ENCODE peak calls at places on chromosomes 7 and 10, in four cellular contexts. N, I, R and X are unnamed samples.

GRCh38 chr7:140773104-140773503 is 76.6 kb downstream of the NDUFB2 start:
- DNase-seq in N (no peak), I (no peak), R (no peak), X (no peak)

GRCh38 chr10:104614245-104614831 is 26.8 kb upstream of the SORCS3 start:
- DNase-seq in N (peak), I (peak), R (peak), X (peak)

GRCh38 chr10:30865141-30865926 is 166.3 kb downstream of the ZNF438 start:
- DNase-seq in N (no peak), I (no peak), R (no peak), X (no peak)

GRCh38 chr10:121063744-121064143 is 212.6 kb downstream of the WDR11 start:
- DNase-seq in N (peak), I (no peak), R (no peak), X (no peak)

GRCh38 chr7:80640841-80641240 is 2.4 kb downstream of the CD36 start:
- DNase-seq in N (no peak), I (no peak), R (no peak), X (no peak)

GRCh38 chr10:73828166-73828565 is 16.8 kb upstream of the NDST2 start:
- DNase-seq in N (no peak), I (no peak), R (no peak), X (no peak)

GRCh38 chr7:13908667-13909382 is 80.6 kb downstream of the ETV1 start:
- DNase-seq in N (no peak), I (no peak), R (no peak), X (no peak)

GRCh38 chr10:99531026-99531695 is 1.6 kb upstream of the NKX2-3 start:
- DNase-seq in N (no peak), I (peak), R (no peak), X (no peak)

GRCh38 chr7:155212301-155213015 is 85.2 kb upstream of the INSIG1 start:
- DNase-seq in N (no peak), I (no peak), R (no peak), X (no peak)

GRCh38 chr10:42962120-42962901 is 114.6 kb upstream of the RET start:
- DNase-seq in N (no peak), I (peak), R (no peak), X (no peak)

GRCh38 chr7:37832194-37832593 is 16.2 kb upstream of the NME8 start:
- DNase-seq in N (no peak), I (no peak), R (no peak), X (no peak)

GRCh38 chr10:75019360-75019759 is 92.1 kb upstream of the SAMD8 start:
- DNase-seq in N (no peak), I (no peak), R (peak), X (no peak)

GRCh38 chr7:151276651-151277590 is 28.4 kb upstream of the SMARCD3 start:
- DNase-seq in N (peak), I (peak), R (peak), X (peak)

GRCh38 chr10:11147723-11148122 is 130.1 kb downstream of the CELF2 start:
- DNase-seq in N (no peak), I (no peak), R (no peak), X (no peak)
- TF ChIP-seq ELF4 in N (no peak), I (no peak), R (no peak), X (no peak)

GRCh38 chr7:36100293-36100692 is 52.8 kb upstream of the EEPD1 start:
- DNase-seq in N (no peak), I (no peak), R (no peak), X (no peak)

GRCh38 chr7:36090976-36091375 is 62.1 kb upstream of the EEPD1 start:
- DNase-seq in N (no peak), I (no peak), R (no peak), X (no peak)

GRCh38 chr7:36091571-36092176 is 61.4 kb upstream of the EEPD1 start:
- DNase-seq in N (peak), I (no peak), R (no peak), X (no peak)

GRCh38 chr7:36092221-36092771 is 60.8 kb upstream of the EEPD1 start:
- DNase-seq in N (no peak), I (no peak), R (peak), X (no peak)

DNA sequence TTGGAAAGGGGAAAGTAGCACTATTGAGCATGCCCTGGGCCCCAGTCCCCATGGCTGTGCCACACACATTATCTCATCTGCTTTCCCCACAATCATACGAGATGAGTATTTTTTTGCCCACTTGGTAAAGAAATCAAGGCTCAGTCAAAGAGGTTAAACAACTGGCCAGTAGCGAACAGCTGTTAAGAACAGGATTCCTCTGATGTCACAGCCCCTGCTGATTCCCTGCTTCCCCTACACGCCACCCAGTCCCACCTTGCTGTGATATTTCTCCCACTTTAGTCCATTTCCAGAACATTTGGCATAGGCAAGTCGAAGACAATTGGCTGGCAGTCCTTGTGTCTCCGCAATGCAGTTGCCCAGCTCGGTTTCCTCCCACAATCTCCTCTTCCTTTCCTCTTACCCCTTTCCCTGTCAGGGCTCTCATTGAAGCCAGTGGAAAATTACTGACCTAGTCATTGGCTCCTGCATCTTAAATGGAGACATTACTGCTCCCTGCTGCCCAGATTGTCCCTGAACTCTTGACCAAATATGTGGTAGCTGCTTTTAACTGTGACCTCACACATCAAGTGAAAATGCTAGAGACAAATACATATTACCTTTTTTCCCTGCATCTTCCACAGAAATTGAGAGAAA is 56.5 kb upstream of the EEPD1 start:
- DNase-seq in N (peak), I (no peak), R (no peak), X (no peak)
- TF ChIP-seq ELF4 in N (no peak), I (no peak), R (no peak), X (no peak)

GRCh38 chr10:24457661-24458318 is 248.9 kb downstream of the KIAA1217 start:
- DNase-seq in N (no peak), I (no peak), R (no peak), X (no peak)
- TF ChIP-seq ELF4 in N (no peak), I (no peak), R (no peak), X (no peak)

GRCh38 chr10:44457259-44457658 is 72.4 kb upstream of the CXCL12 start:
- DNase-seq in N (no peak), I (no peak), R (no peak), X (no peak)
- TF ChIP-seq ELF4 in N (no peak), I (no peak), R (no peak), X (no peak)

GRCh38 chr7:108146070-108146842 is 16.1 kb upstream of the LAMB4 start:
- DNase-seq in N (peak), I (peak), R (peak), X (peak)
- TF ChIP-seq ELF4 in N (no peak), I (no peak), R (no peak), X (no peak)